ENCODE peak calls at places on chromosomes 13 and 19, in eight cellular contexts. One of them, this sample, is unnamed. For H3K27me3 and H3K9me3, the result is how much of the 10 kb centered on the place peaks cover.

GRCh38 chr13:90447034-90447734 is 900.3 kb upstream of the MIR17HG start:
- DNase-seq in CD4-positive, CD25-positive, alpha-beta regulatory T cell: no peak
- DNase-seq in gastrocnemius medialis: no peak
- DNase-seq in left lung: no peak
- DNase-seq in left ventricle myocardium inferior: no peak
- DNase-seq in hepatocyte: no peak
- DNase-seq in transverse colon: no peak
- DNase-seq in fibroblast of lung: no peak
- DNase-seq in this sample: no peak

GRCh38 chr13:86922936-86923335 is 748.2 kb upstream of the SLITRK5 start:
- DNase-seq in CD4-positive, CD25-positive, alpha-beta regulatory T cell: no peak
- DNase-seq in gastrocnemius medialis: no peak
- DNase-seq in left lung: no peak
- DNase-seq in left ventricle myocardium inferior: no peak
- DNase-seq in hepatocyte: no peak
- DNase-seq in transverse colon: no peak
- DNase-seq in fibroblast of lung: peak
- DNase-seq in this sample: no peak

GRCh38 chr13:42007844-42008243 is 40.6 kb upstream of the DGKH start:
- DNase-seq in CD4-positive, CD25-positive, alpha-beta regulatory T cell: no peak
- DNase-seq in gastrocnemius medialis: no peak
- DNase-seq in left lung: no peak
- DNase-seq in left ventricle myocardium inferior: no peak
- DNase-seq in hepatocyte: no peak
- DNase-seq in transverse colon: no peak
- DNase-seq in fibroblast of lung: peak
- DNase-seq in this sample: no peak

GRCh38 chr13:94065741-94066140 is 413.7 kb downstream of the DCT start:
- DNase-seq in CD4-positive, CD25-positive, alpha-beta regulatory T cell: no peak
- DNase-seq in gastrocnemius medialis: no peak
- DNase-seq in left lung: no peak
- DNase-seq in left ventricle myocardium inferior: no peak
- DNase-seq in hepatocyte: no peak
- DNase-seq in transverse colon: no peak
- DNase-seq in fibroblast of lung: peak
- DNase-seq in this sample: no peak

GRCh38 chr19:32464279-32464678 is 58.7 kb downstream of the DPY19L3 start:
- DNase-seq in CD4-positive, CD25-positive, alpha-beta regulatory T cell: no peak
- DNase-seq in gastrocnemius medialis: no peak
- DNase-seq in left lung: no peak
- DNase-seq in left ventricle myocardium inferior: no peak
- DNase-seq in hepatocyte: no peak
- DNase-seq in transverse colon: no peak
- DNase-seq in fibroblast of lung: no peak
- DNase-seq in this sample: no peak

GRCh38 chr19:48985711-48986110 is 7.4 kb downstream of the GYS1 start:
- DNase-seq in CD4-positive, CD25-positive, alpha-beta regulatory T cell: no peak
- DNase-seq in gastrocnemius medialis: no peak
- DNase-seq in left lung: no peak
- DNase-seq in left ventricle myocardium inferior: no peak
- DNase-seq in hepatocyte: no peak
- DNase-seq in transverse colon: no peak
- DNase-seq in fibroblast of lung: no peak
- DNase-seq in this sample: no peak

GRCh38 chr13:35879111-35879510 is 252.1 kb downstream of the DCLK1 start:
- DNase-seq in CD4-positive, CD25-positive, alpha-beta regulatory T cell: no peak
- DNase-seq in gastrocnemius medialis: no peak
- DNase-seq in left lung: no peak
- DNase-seq in left ventricle myocardium inferior: no peak
- DNase-seq in hepatocyte: no peak
- DNase-seq in transverse colon: no peak
- DNase-seq in fibroblast of lung: no peak
- DNase-seq in this sample: no peak

GRCh38 chr19:4182082-4182926 is at the start of the genes ANKRD24 and SIRT6:
- DNase-seq in CD4-positive, CD25-positive, alpha-beta regulatory T cell: peak
- DNase-seq in gastrocnemius medialis: peak
- DNase-seq in left lung: peak
- DNase-seq in left ventricle myocardium inferior: peak
- DNase-seq in hepatocyte: peak
- DNase-seq in transverse colon: peak
- DNase-seq in fibroblast of lung: peak
- DNase-seq in this sample: peak

GRCh38 chr19:1122972-1123363 is 19.2 kb downstream of the GPX4 start:
- DNase-seq in CD4-positive, CD25-positive, alpha-beta regulatory T cell: no peak
- DNase-seq in gastrocnemius medialis: no peak
- DNase-seq in left lung: peak
- DNase-seq in left ventricle myocardium inferior: no peak
- DNase-seq in hepatocyte: peak
- DNase-seq in transverse colon: peak
- DNase-seq in fibroblast of lung: peak
- DNase-seq in this sample: no peak

GRCh38 chr13:114174529-114174941 is 4.5 kb upstream of the CFAP97D2 start:
- DNase-seq in CD4-positive, CD25-positive, alpha-beta regulatory T cell: no peak
- DNase-seq in gastrocnemius medialis: no peak
- DNase-seq in left lung: no peak
- DNase-seq in left ventricle myocardium inferior: no peak
- DNase-seq in hepatocyte: no peak
- DNase-seq in transverse colon: no peak
- DNase-seq in fibroblast of lung: no peak
- DNase-seq in this sample: no peak

GRCh38 chr19:3014135-3014534 is 14.9 kb downstream of the TLE2 start:
- DNase-seq in CD4-positive, CD25-positive, alpha-beta regulatory T cell: no peak
- DNase-seq in gastrocnemius medialis: no peak
- DNase-seq in left lung: no peak
- DNase-seq in left ventricle myocardium inferior: no peak
- DNase-seq in hepatocyte: no peak
- DNase-seq in transverse colon: no peak
- DNase-seq in fibroblast of lung: no peak
- DNase-seq in this sample: no peak

GRCh38 chr13:30696278-30697176 is 38.8 kb upstream of the ALOX5AP start:
- DNase-seq in CD4-positive, CD25-positive, alpha-beta regulatory T cell: no peak
- DNase-seq in gastrocnemius medialis: no peak
- DNase-seq in left lung: peak
- DNase-seq in left ventricle myocardium inferior: peak
- DNase-seq in hepatocyte: no peak
- DNase-seq in transverse colon: peak
- DNase-seq in fibroblast of lung: peak
- DNase-seq in this sample: no peak

GRCh38 chr13:73268306-73268705 is 209.5 kb downstream of the KLF5 start:
- DNase-seq in CD4-positive, CD25-positive, alpha-beta regulatory T cell: no peak
- DNase-seq in gastrocnemius medialis: no peak
- DNase-seq in left lung: no peak
- DNase-seq in left ventricle myocardium inferior: no peak
- DNase-seq in hepatocyte: no peak
- DNase-seq in transverse colon: peak
- DNase-seq in fibroblast of lung: peak
- DNase-seq in this sample: no peak

GRCh38 chr13:52851153-52851962 is 2.9 kb upstream of the PCDH8 start:
- DNase-seq in CD4-positive, CD25-positive, alpha-beta regulatory T cell: no peak
- DNase-seq in gastrocnemius medialis: no peak
- DNase-seq in left lung: peak
- DNase-seq in left ventricle myocardium inferior: peak
- DNase-seq in hepatocyte: peak
- DNase-seq in transverse colon: peak
- DNase-seq in fibroblast of lung: peak
- DNase-seq in this sample: no peak

GRCh38 chr13:32902898-32903297 is 113.3 kb upstream of the KL start:
- DNase-seq in CD4-positive, CD25-positive, alpha-beta regulatory T cell: no peak
- DNase-seq in gastrocnemius medialis: peak
- DNase-seq in left lung: no peak
- DNase-seq in left ventricle myocardium inferior: peak
- DNase-seq in hepatocyte: no peak
- DNase-seq in transverse colon: peak
- DNase-seq in fibroblast of lung: peak
- DNase-seq in this sample: peak

GRCh38 chr13:49220035-49220855 is at the start of gene MLNR:
- DNase-seq in CD4-positive, CD25-positive, alpha-beta regulatory T cell: peak
- DNase-seq in gastrocnemius medialis: no peak
- DNase-seq in left lung: peak
- DNase-seq in left ventricle myocardium inferior: no peak
- DNase-seq in hepatocyte: peak
- DNase-seq in transverse colon: no peak
- DNase-seq in fibroblast of lung: peak
- DNase-seq in this sample: no peak

GRCh38 chr13:37446503-37446902 is 152.1 kb downstream of the POSTN start:
- DNase-seq in CD4-positive, CD25-positive, alpha-beta regulatory T cell: no peak
- DNase-seq in gastrocnemius medialis: no peak
- DNase-seq in left lung: no peak
- DNase-seq in left ventricle myocardium inferior: no peak
- DNase-seq in hepatocyte: peak
- DNase-seq in transverse colon: no peak
- DNase-seq in fibroblast of lung: peak
- DNase-seq in this sample: no peak

GRCh38 chr19:6233827-6234511 is 45.8 kb downstream of the MLLT1 start:
- DNase-seq in CD4-positive, CD25-positive, alpha-beta regulatory T cell: no peak
- DNase-seq in gastrocnemius medialis: peak
- DNase-seq in left lung: peak
- DNase-seq in left ventricle myocardium inferior: peak
- DNase-seq in hepatocyte: no peak
- DNase-seq in transverse colon: no peak
- DNase-seq in fibroblast of lung: no peak
- DNase-seq in this sample: no peak

GRCh38 chr13:91142572-91142971 is 204.9 kb upstream of the MIR17HG start:
- DNase-seq in CD4-positive, CD25-positive, alpha-beta regulatory T cell: no peak
- DNase-seq in gastrocnemius medialis: no peak
- DNase-seq in left lung: no peak
- DNase-seq in left ventricle myocardium inferior: no peak
- DNase-seq in hepatocyte: peak
- DNase-seq in transverse colon: no peak
- DNase-seq in fibroblast of lung: peak
- DNase-seq in this sample: no peak

GRCh38 chr19:30118760-30119159 is 176.7 kb downstream of the URI1 start:
- DNase-seq in CD4-positive, CD25-positive, alpha-beta regulatory T cell: no peak
- DNase-seq in gastrocnemius medialis: no peak
- DNase-seq in left lung: no peak
- DNase-seq in left ventricle myocardium inferior: no peak
- DNase-seq in hepatocyte: no peak
- DNase-seq in transverse colon: no peak
- DNase-seq in fibroblast of lung: no peak
- DNase-seq in this sample: no peak

GRCh38 chr19:18651738-18652137 is 14.9 kb downstream of the KLHL26 start:
- DNase-seq in CD4-positive, CD25-positive, alpha-beta regulatory T cell: no peak
- DNase-seq in gastrocnemius medialis: no peak
- DNase-seq in left lung: no peak
- DNase-seq in left ventricle myocardium inferior: no peak
- DNase-seq in hepatocyte: no peak
- DNase-seq in transverse colon: no peak
- DNase-seq in fibroblast of lung: no peak
- DNase-seq in this sample: no peak

DNA sequence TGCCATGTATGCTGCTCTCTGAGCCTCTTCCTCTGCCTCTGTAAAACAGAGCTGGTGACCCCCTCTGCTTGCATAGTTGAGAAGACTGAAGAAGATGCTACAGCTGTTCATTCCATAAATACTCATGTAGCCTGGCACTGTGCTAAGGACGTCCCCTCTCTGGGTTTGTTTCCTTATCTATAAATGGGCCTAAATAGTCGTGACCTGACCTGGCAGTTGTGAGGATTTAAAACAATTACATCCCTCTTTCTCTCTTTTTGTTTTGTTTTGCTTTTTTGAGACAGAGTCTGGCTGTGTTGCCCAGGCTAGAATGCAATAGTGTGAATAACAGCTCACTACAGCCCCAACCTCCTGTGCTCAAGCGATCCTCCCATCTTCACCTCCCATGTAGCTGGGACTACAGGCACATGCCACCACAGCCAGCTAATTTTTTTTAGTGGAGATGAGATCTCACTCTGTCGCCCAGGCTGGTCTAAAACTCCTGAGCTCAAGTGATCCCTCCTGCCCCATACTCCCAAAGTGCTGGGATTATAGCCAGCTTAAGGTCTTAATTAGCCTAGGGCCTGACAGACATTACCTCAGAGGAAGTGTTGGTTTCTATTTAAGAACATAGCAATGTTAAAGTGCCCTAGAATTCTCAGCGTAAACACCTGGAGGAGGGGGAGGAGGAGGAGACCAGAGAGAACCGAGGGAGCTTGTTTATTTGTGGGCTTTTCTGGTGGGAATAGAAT is 4.6 kb downstream of the WDR62 start:
- DNase-seq in CD4-positive, CD25-positive, alpha-beta regulatory T cell: no peak
- DNase-seq in gastrocnemius medialis: no peak
- DNase-seq in left lung: no peak
- DNase-seq in left ventricle myocardium inferior: no peak
- DNase-seq in hepatocyte: no peak
- DNase-seq in transverse colon: no peak
- DNase-seq in fibroblast of lung: no peak
- DNase-seq in this sample: no peak
- H3K27me3 ChIP-seq in CD4-positive, CD25-positive, alpha-beta regulatory T cell: under half
- H3K27me3 ChIP-seq in gastrocnemius medialis: under half
- H3K27me3 ChIP-seq in left lung: under half
- H3K27me3 ChIP-seq in left ventricle myocardium inferior: under half
- H3K27me3 ChIP-seq in hepatocyte: under half
- H3K27me3 ChIP-seq in transverse colon: under half
- H3K27me3 ChIP-seq in fibroblast of lung: under half
- H3K27me3 ChIP-seq in this sample: under half

GRCh38 chr19:14719162-14719561 is 29.3 kb downstream of the ZNF333 start:
- DNase-seq in CD4-positive, CD25-positive, alpha-beta regulatory T cell: no peak
- DNase-seq in gastrocnemius medialis: no peak
- DNase-seq in left lung: no peak
- DNase-seq in left ventricle myocardium inferior: no peak
- DNase-seq in hepatocyte: no peak
- DNase-seq in transverse colon: no peak
- DNase-seq in fibroblast of lung: no peak
- DNase-seq in this sample: no peak
- H3K9me3 ChIP-seq in CD4-positive, CD25-positive, alpha-beta regulatory T cell: half or more
- H3K9me3 ChIP-seq in gastrocnemius medialis: half or more
- H3K9me3 ChIP-seq in left lung: under half
- H3K9me3 ChIP-seq in left ventricle myocardium inferior: half or more
- H3K9me3 ChIP-seq in hepatocyte: under half
- H3K9me3 ChIP-seq in transverse colon: half or more
- H3K9me3 ChIP-seq in fibroblast of lung: under half
- H3K9me3 ChIP-seq in this sample: half or more

GRCh38 chr19:50818859-50819472 is 4.6 kb downstream of the KLK1 start:
- DNase-seq in CD4-positive, CD25-positive, alpha-beta regulatory T cell: no peak
- DNase-seq in gastrocnemius medialis: no peak
- DNase-seq in left lung: no peak
- DNase-seq in left ventricle myocardium inferior: no peak
- DNase-seq in hepatocyte: no peak
- DNase-seq in transverse colon: no peak
- DNase-seq in fibroblast of lung: no peak
- DNase-seq in this sample: no peak
- H3K27me3 ChIP-seq in CD4-positive, CD25-positive, alpha-beta regulatory T cell: under half
- H3K27me3 ChIP-seq in gastrocnemius medialis: half or more
- H3K27me3 ChIP-seq in left lung: under half
- H3K27me3 ChIP-seq in left ventricle myocardium inferior: half or more
- H3K27me3 ChIP-seq in hepatocyte: half or more
- H3K27me3 ChIP-seq in transverse colon: half or more
- H3K27me3 ChIP-seq in fibroblast of lung: under half
- H3K27me3 ChIP-seq in this sample: under half

GRCh38 chr13:22789027-22789593 is 391.7 kb upstream of the SGCG start:
- DNase-seq in CD4-positive, CD25-positive, alpha-beta regulatory T cell: no peak
- DNase-seq in gastrocnemius medialis: no peak
- DNase-seq in left lung: no peak
- DNase-seq in left ventricle myocardium inferior: no peak
- DNase-seq in hepatocyte: peak
- DNase-seq in transverse colon: no peak
- DNase-seq in fibroblast of lung: no peak
- DNase-seq in this sample: no peak

GRCh38 chr13:22789916-22790315 is 390.9 kb upstream of the SGCG start:
- DNase-seq in CD4-positive, CD25-positive, alpha-beta regulatory T cell: no peak
- DNase-seq in gastrocnemius medialis: no peak
- DNase-seq in left lung: no peak
- DNase-seq in left ventricle myocardium inferior: no peak
- DNase-seq in hepatocyte: no peak
- DNase-seq in transverse colon: no peak
- DNase-seq in fibroblast of lung: no peak
- DNase-seq in this sample: no peak

GRCh38 chr13:22793598-22794134 is 387.1 kb upstream of the SGCG start:
- DNase-seq in CD4-positive, CD25-positive, alpha-beta regulatory T cell: no peak
- DNase-seq in gastrocnemius medialis: no peak
- DNase-seq in left lung: no peak
- DNase-seq in left ventricle myocardium inferior: no peak
- DNase-seq in hepatocyte: peak
- DNase-seq in transverse colon: no peak
- DNase-seq in fibroblast of lung: peak
- DNase-seq in this sample: no peak
- H3K9me3 ChIP-seq in CD4-positive, CD25-positive, alpha-beta regulatory T cell: under half
- H3K9me3 ChIP-seq in gastrocnemius medialis: under half
- H3K9me3 ChIP-seq in left lung: under half
- H3K9me3 ChIP-seq in left ventricle myocardium inferior: under half
- H3K9me3 ChIP-seq in hepatocyte: under half
- H3K9me3 ChIP-seq in transverse colon: under half
- H3K9me3 ChIP-seq in fibroblast of lung: under half
- H3K9me3 ChIP-seq in this sample: under half

This sample was measured in thoracic aorta.